ENCODE peak calls at places on chromosomes 4 and X, in eight cellular contexts. One of them, this sample, is unnamed. For H3K4me1 and H3K27me3, the result is how much of the 10 kb centered on the place peaks cover.

GRCh38 chr4:8507251-8507570 is 66.6 kb downstream of the TRMT44 start:
- DNase-seq in heart right ventricle: no peak
- DNase-seq in K562: no peak
- DNase-seq in fibroblast of lung: no peak
- DNase-seq in IMR-90: no peak
- DNase-seq in uterus: no peak
- DNase-seq in PC-3: no peak
- DNase-seq in spleen: peak
- DNase-seq in this sample: no peak

GRCh38 chrX:13120017-13120416 is 75.6 kb upstream of the FAM9C start:
- DNase-seq in PC-3: peak
- DNase-seq in uterus: peak
- DNase-seq in IMR-90: peak
- DNase-seq in spleen: no peak
- DNase-seq in K562: peak
- DNase-seq in heart right ventricle: peak
- DNase-seq in fibroblast of lung: peak
- DNase-seq in this sample: no peak

GRCh38 chr4:108047199-108047598 is 57.5 kb downstream of the HADH start:
- DNase-seq in IMR-90: no peak
- DNase-seq in heart right ventricle: no peak
- DNase-seq in uterus: no peak
- DNase-seq in PC-3: no peak
- DNase-seq in spleen: no peak
- DNase-seq in K562: no peak
- DNase-seq in fibroblast of lung: no peak
- DNase-seq in this sample: no peak

GRCh38 chr4:163196904-163197505 is 30.3 kb upstream of the NAF1 start:
- DNase-seq in IMR-90: no peak
- DNase-seq in uterus: no peak
- DNase-seq in PC-3: no peak
- DNase-seq in K562: no peak
- DNase-seq in heart right ventricle: no peak
- DNase-seq in fibroblast of lung: no peak
- DNase-seq in spleen: no peak
- DNase-seq in this sample: no peak

GRCh38 chr4:4791299-4791798 is 68.1 kb upstream of the MSX1 start:
- DNase-seq in PC-3: no peak
- DNase-seq in uterus: no peak
- DNase-seq in fibroblast of lung: no peak
- DNase-seq in IMR-90: peak
- DNase-seq in heart right ventricle: no peak
- DNase-seq in K562: no peak
- DNase-seq in spleen: no peak
- DNase-seq in this sample: no peak

GRCh38 chr4:163666335-163666888 is 171.9 kb downstream of the TMA16 start:
- DNase-seq in spleen: no peak
- DNase-seq in K562: no peak
- DNase-seq in uterus: no peak
- DNase-seq in heart right ventricle: no peak
- DNase-seq in fibroblast of lung: no peak
- DNase-seq in IMR-90: no peak
- DNase-seq in PC-3: no peak
- DNase-seq in this sample: no peak

GRCh38 chrX:115665122-115665521 is 104.1 kb downstream of the PLS3 start:
- DNase-seq in K562: no peak
- DNase-seq in IMR-90: no peak
- DNase-seq in spleen: no peak
- DNase-seq in PC-3: no peak
- DNase-seq in fibroblast of lung: no peak
- DNase-seq in uterus: no peak
- DNase-seq in heart right ventricle: no peak
- DNase-seq in this sample: no peak

GRCh38 chrX:110086916-110087484 is 84.1 kb downstream of the TMEM164 start:
- DNase-seq in fibroblast of lung: peak
- DNase-seq in heart right ventricle: no peak
- DNase-seq in uterus: no peak
- DNase-seq in IMR-90: peak
- DNase-seq in spleen: no peak
- DNase-seq in K562: peak
- DNase-seq in PC-3: peak
- DNase-seq in this sample: peak

GRCh38 chr4:144104509-144105130 is 35.9 kb downstream of the GYPA start:
- DNase-seq in IMR-90: no peak
- DNase-seq in K562: peak
- DNase-seq in uterus: no peak
- DNase-seq in spleen: no peak
- DNase-seq in fibroblast of lung: no peak
- DNase-seq in PC-3: no peak
- DNase-seq in heart right ventricle: no peak
- DNase-seq in this sample: no peak

GRCh38 chr4:11079171-11079570 is 349.5 kb downstream of the HS3ST1 start:
- DNase-seq in K562: no peak
- DNase-seq in IMR-90: no peak
- DNase-seq in fibroblast of lung: no peak
- DNase-seq in PC-3: peak
- DNase-seq in spleen: no peak
- DNase-seq in heart right ventricle: no peak
- DNase-seq in uterus: no peak
- DNase-seq in this sample: peak

GRCh38 chr4:6221851-6222760 is 21.8 kb upstream of the JAKMIP1 start:
- DNase-seq in uterus: no peak
- DNase-seq in PC-3: no peak
- DNase-seq in IMR-90: no peak
- DNase-seq in spleen: peak
- DNase-seq in heart right ventricle: peak
- DNase-seq in fibroblast of lung: no peak
- DNase-seq in K562: peak
- DNase-seq in this sample: no peak

GRCh38 chrX:149491812-149492211 is 13.3 kb downstream of the IDS start:
- DNase-seq in spleen: no peak
- DNase-seq in fibroblast of lung: no peak
- DNase-seq in PC-3: no peak
- DNase-seq in K562: no peak
- DNase-seq in IMR-90: no peak
- DNase-seq in heart right ventricle: no peak
- DNase-seq in uterus: no peak
- DNase-seq in this sample: no peak

GRCh38 chr4:67909910-67910905 is 26.4 kb upstream of the TMPRSS11D start:
- DNase-seq in K562: peak
- DNase-seq in spleen: no peak
- DNase-seq in IMR-90: peak
- DNase-seq in fibroblast of lung: peak
- DNase-seq in uterus: no peak
- DNase-seq in heart right ventricle: no peak
- DNase-seq in PC-3: peak
- DNase-seq in this sample: no peak

GRCh38 chr4:41611881-41612871 is 74.2 kb downstream of the LIMCH1 start:
- DNase-seq in IMR-90: peak
- DNase-seq in fibroblast of lung: peak
- DNase-seq in PC-3: peak
- DNase-seq in K562: no peak
- DNase-seq in heart right ventricle: peak
- DNase-seq in spleen: no peak
- DNase-seq in uterus: no peak
- DNase-seq in this sample: peak

GRCh38 chr4:100299441-100299840 is 109.2 kb upstream of the DDIT4L start:
- DNase-seq in PC-3: no peak
- DNase-seq in K562: no peak
- DNase-seq in spleen: no peak
- DNase-seq in heart right ventricle: no peak
- DNase-seq in fibroblast of lung: no peak
- DNase-seq in IMR-90: no peak
- DNase-seq in uterus: no peak
- DNase-seq in this sample: no peak

GRCh38 chr4:7708981-7709380 is 230.7 kb downstream of the AFAP1 start:
- DNase-seq in fibroblast of lung: peak
- DNase-seq in IMR-90: no peak
- DNase-seq in PC-3: no peak
- DNase-seq in heart right ventricle: no peak
- DNase-seq in uterus: no peak
- DNase-seq in spleen: no peak
- DNase-seq in K562: no peak
- DNase-seq in this sample: no peak

GRCh38 chr4:188031751-188032150 is 36.2 kb downstream of the ZFP42 start:
- DNase-seq in IMR-90: no peak
- DNase-seq in PC-3: no peak
- DNase-seq in spleen: no peak
- DNase-seq in fibroblast of lung: no peak
- DNase-seq in K562: no peak
- DNase-seq in heart right ventricle: no peak
- DNase-seq in uterus: no peak
- DNase-seq in this sample: no peak

GRCh38 chr4:99436976-99437655 is 2.0 kb upstream of the ADH7 start:
- DNase-seq in IMR-90: no peak
- DNase-seq in uterus: no peak
- DNase-seq in spleen: no peak
- DNase-seq in fibroblast of lung: no peak
- DNase-seq in K562: no peak
- DNase-seq in PC-3: no peak
- DNase-seq in heart right ventricle: no peak
- DNase-seq in this sample: no peak

GRCh38 chr4:54152846-54153600 is 53.1 kb downstream of the GSX2 start:
- DNase-seq in spleen: no peak
- DNase-seq in K562: no peak
- DNase-seq in IMR-90: peak
- DNase-seq in PC-3: peak
- DNase-seq in uterus: no peak
- DNase-seq in heart right ventricle: no peak
- DNase-seq in fibroblast of lung: peak
- DNase-seq in this sample: peak

GRCh38 chr4:128380306-128380705 is 92.7 kb upstream of the PGRMC2 start:
- DNase-seq in heart right ventricle: no peak
- DNase-seq in PC-3: no peak
- DNase-seq in spleen: no peak
- DNase-seq in uterus: no peak
- DNase-seq in IMR-90: no peak
- DNase-seq in fibroblast of lung: no peak
- DNase-seq in K562: no peak
- DNase-seq in this sample: peak

GRCh38 chr4:71231073-71231752 is 107.6 kb upstream of the SLC4A4 start:
- DNase-seq in heart right ventricle: peak
- DNase-seq in spleen: no peak
- DNase-seq in K562: no peak
- DNase-seq in PC-3: no peak
- DNase-seq in uterus: no peak
- DNase-seq in IMR-90: peak
- DNase-seq in fibroblast of lung: peak
- DNase-seq in this sample: peak

GRCh38 chrX:68438575-68438974 is 5.3 kb upstream of the OPHN1 start:
- DNase-seq in spleen: no peak
- DNase-seq in PC-3: peak
- DNase-seq in uterus: no peak
- DNase-seq in fibroblast of lung: no peak
- DNase-seq in heart right ventricle: no peak
- DNase-seq in IMR-90: no peak
- DNase-seq in K562: peak
- DNase-seq in this sample: no peak

GRCh38 chrX:151954730-151955129 is 19.7 kb downstream of the GABRE start:
- DNase-seq in fibroblast of lung: no peak
- DNase-seq in uterus: no peak
- DNase-seq in K562: no peak
- DNase-seq in spleen: no peak
- DNase-seq in heart right ventricle: no peak
- DNase-seq in IMR-90: no peak
- DNase-seq in PC-3: no peak
- DNase-seq in this sample: no peak

GRCh38 chr4:152478456-152479237 is 57.2 kb downstream of the FBXW7 start:
- DNase-seq in PC-3: no peak
- DNase-seq in K562: no peak
- DNase-seq in uterus: no peak
- DNase-seq in spleen: no peak
- DNase-seq in heart right ventricle: no peak
- DNase-seq in fibroblast of lung: peak
- DNase-seq in IMR-90: peak
- DNase-seq in this sample: no peak
- H3K4me1 ChIP-seq in PC-3: under half
- H3K4me1 ChIP-seq in K562: under half
- H3K4me1 ChIP-seq in uterus: under half
- H3K4me1 ChIP-seq in spleen: under half
- H3K4me1 ChIP-seq in heart right ventricle: under half
- H3K4me1 ChIP-seq in fibroblast of lung: under half
- H3K4me1 ChIP-seq in IMR-90: under half
- H3K4me1 ChIP-seq in this sample: under half

DNA sequence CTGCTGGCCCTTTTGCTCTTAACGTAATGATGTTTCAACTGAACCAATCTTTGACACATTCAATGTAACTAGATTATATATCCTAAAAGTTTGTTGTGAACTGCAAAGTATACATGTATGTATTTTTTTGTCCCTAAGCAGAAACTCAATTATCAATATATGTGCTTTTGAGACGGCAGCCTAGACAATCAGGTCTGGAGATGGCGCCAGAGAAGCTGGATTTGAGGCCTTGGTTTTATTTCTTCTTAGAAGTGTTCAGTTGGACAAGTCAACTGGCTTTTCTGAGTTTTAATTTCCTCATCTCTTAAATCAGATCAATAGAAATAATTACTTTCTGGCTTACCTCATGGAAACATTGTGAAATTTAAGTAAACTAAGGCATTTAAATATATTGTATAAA is 62.5 kb downstream of the DCAF8L1 start:
- DNase-seq in heart right ventricle: no peak
- DNase-seq in PC-3: peak
- DNase-seq in spleen: no peak
- DNase-seq in fibroblast of lung: peak
- DNase-seq in IMR-90: peak
- DNase-seq in uterus: no peak
- DNase-seq in K562: no peak
- DNase-seq in this sample: no peak
- H3K27me3 ChIP-seq in heart right ventricle: under half
- H3K27me3 ChIP-seq in PC-3: under half
- H3K27me3 ChIP-seq in spleen: under half
- H3K27me3 ChIP-seq in fibroblast of lung: under half
- H3K27me3 ChIP-seq in IMR-90: under half
- H3K27me3 ChIP-seq in uterus: under half
- H3K27me3 ChIP-seq in K562: under half
- H3K27me3 ChIP-seq in this sample: under half

DNA sequence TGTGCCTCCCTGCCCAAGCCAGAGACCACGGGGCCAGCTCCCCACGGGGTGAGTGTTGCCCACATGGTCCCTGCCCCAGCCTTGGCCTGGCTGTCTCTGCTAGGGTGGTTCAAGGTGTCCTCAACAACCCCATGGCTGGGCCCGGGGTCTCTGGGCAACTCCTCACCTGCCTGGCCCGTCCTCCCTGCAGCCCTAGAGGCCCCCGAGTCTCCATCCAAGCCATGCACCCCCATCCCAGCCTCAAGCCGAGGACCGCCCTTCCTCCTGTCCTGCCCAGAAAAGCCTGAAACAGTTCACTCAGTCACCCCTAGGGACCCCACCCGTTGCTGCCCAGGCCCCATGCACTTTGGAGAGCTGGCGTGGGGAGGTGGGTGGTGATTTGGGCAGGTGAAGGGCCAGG is 120.9 kb downstream of the FAM53A start:
- DNase-seq in K562: no peak
- DNase-seq in PC-3: no peak
- DNase-seq in heart right ventricle: no peak
- DNase-seq in fibroblast of lung: no peak
- DNase-seq in IMR-90: no peak
- DNase-seq in uterus: no peak
- DNase-seq in spleen: no peak
- DNase-seq in this sample: no peak
- TF ChIP-seq CTCF in K562: no peak
- TF ChIP-seq CTCF in PC-3: no peak
- TF ChIP-seq CTCF in heart right ventricle: no peak
- TF ChIP-seq CTCF in fibroblast of lung: no peak
- TF ChIP-seq CTCF in IMR-90: no peak
- TF ChIP-seq CTCF in uterus: no peak
- TF ChIP-seq CTCF in spleen: no peak
- TF ChIP-seq CTCF in this sample: no peak

GRCh38 chr4:78137538-78137937 is 80.4 kb downstream of the FRAS1 start:
- DNase-seq in PC-3: peak
- DNase-seq in spleen: no peak
- DNase-seq in IMR-90: no peak
- DNase-seq in uterus: no peak
- DNase-seq in heart right ventricle: no peak
- DNase-seq in fibroblast of lung: no peak
- DNase-seq in K562: no peak
- DNase-seq in this sample: peak
- H3K4me1 ChIP-seq in PC-3: under half
- H3K4me1 ChIP-seq in spleen: under half
- H3K4me1 ChIP-seq in IMR-90: under half
- H3K4me1 ChIP-seq in uterus: under half
- H3K4me1 ChIP-seq in heart right ventricle: under half
- H3K4me1 ChIP-seq in fibroblast of lung: under half
- H3K4me1 ChIP-seq in K562: under half
- H3K4me1 ChIP-seq in this sample: under half